ENCODE peak calls at places on chromosomes 12 and 14, in six cellular contexts. One of them, this sample, is unnamed.

GRCh38 chr12:59654061-59654460 is 58.2 kb downstream of the SLC16A7 start:
- DNase-seq in heart left ventricle: no peak
- DNase-seq in ovary: no peak
- DNase-seq in upper lobe of right lung: no peak
- DNase-seq in tibial artery: no peak
- DNase-seq in GM23338: no peak
- DNase-seq in this sample: no peak

GRCh38 chr12:84636801-84637285 is 275.8 kb downstream of the SLC6A15 start:
- DNase-seq in heart left ventricle: no peak
- DNase-seq in ovary: no peak
- DNase-seq in upper lobe of right lung: no peak
- DNase-seq in tibial artery: no peak
- DNase-seq in GM23338: no peak
- DNase-seq in this sample: no peak

GRCh38 chr14:68846466-68846865 is 53.6 kb upstream of the ZFP36L1 start:
- DNase-seq in heart left ventricle: no peak
- DNase-seq in ovary: no peak
- DNase-seq in upper lobe of right lung: no peak
- DNase-seq in tibial artery: no peak
- DNase-seq in GM23338: no peak
- DNase-seq in this sample: no peak

GRCh38 chr12:89117448-89118034 is 234.8 kb downstream of the DUSP6 start:
- DNase-seq in heart left ventricle: no peak
- DNase-seq in ovary: no peak
- DNase-seq in upper lobe of right lung: no peak
- DNase-seq in tibial artery: no peak
- DNase-seq in GM23338: no peak
- DNase-seq in this sample: no peak

GRCh38 chr12:107317751-107318553 is 224.6 kb upstream of the CRY1 start:
- DNase-seq in heart left ventricle: peak; percentile 79
- DNase-seq in ovary: no peak
- DNase-seq in upper lobe of right lung: peak; percentile 92
- DNase-seq in tibial artery: peak; percentile 73
- DNase-seq in GM23338: peak; percentile 97
- DNase-seq in this sample: peak; percentile 86

GRCh38 chr14:32620724-32621123 is 291.6 kb downstream of the AKAP6 start:
- DNase-seq in heart left ventricle: no peak
- DNase-seq in ovary: no peak
- DNase-seq in upper lobe of right lung: no peak
- DNase-seq in tibial artery: no peak
- DNase-seq in GM23338: no peak
- DNase-seq in this sample: no peak

GRCh38 chr12:56221233-56221756 is 427 bp downstream of the RNF41 start:
- DNase-seq in heart left ventricle: peak; percentile 53
- DNase-seq in ovary: peak; percentile 74
- DNase-seq in upper lobe of right lung: peak; percentile 79
- DNase-seq in tibial artery: peak; percentile 88
- DNase-seq in GM23338: peak; percentile 81
- DNase-seq in this sample: no peak

GRCh38 chr12:109014984-109015765 is 5.7 kb downstream of the SVOP start:
- DNase-seq in heart left ventricle: no peak
- DNase-seq in ovary: no peak
- DNase-seq in upper lobe of right lung: no peak
- DNase-seq in tibial artery: peak; percentile 5
- DNase-seq in GM23338: no peak
- DNase-seq in this sample: no peak

GRCh38 chr14:32303865-32304264 is 25.2 kb upstream of the AKAP6 start:
- DNase-seq in heart left ventricle: no peak
- DNase-seq in ovary: no peak
- DNase-seq in upper lobe of right lung: no peak
- DNase-seq in tibial artery: no peak
- DNase-seq in GM23338: no peak
- DNase-seq in this sample: no peak

GRCh38 chr12:52901715-52902541 is 2.9 kb downstream of the KRT8 start:
- DNase-seq in heart left ventricle: no peak
- DNase-seq in ovary: no peak
- DNase-seq in upper lobe of right lung: no peak
- DNase-seq in tibial artery: no peak
- DNase-seq in GM23338: no peak
- DNase-seq in this sample: no peak

GRCh38 chr14:65879218-65880009 is 466.9 kb downstream of the FUT8 start:
- DNase-seq in heart left ventricle: no peak
- DNase-seq in ovary: no peak
- DNase-seq in upper lobe of right lung: no peak
- DNase-seq in tibial artery: no peak
- DNase-seq in GM23338: no peak
- DNase-seq in this sample: no peak

GRCh38 chr12:104958946-104959841 is 1.1 kb upstream of the SLC41A2 start:
- DNase-seq in heart left ventricle: no peak
- DNase-seq in ovary: peak; percentile 35
- DNase-seq in upper lobe of right lung: no peak
- DNase-seq in tibial artery: no peak
- DNase-seq in GM23338: peak; percentile 26
- DNase-seq in this sample: no peak

GRCh38 chr12:104669851-104670337 is 213.1 kb downstream of the CHST11 start:
- DNase-seq in heart left ventricle: peak; percentile 42
- DNase-seq in ovary: peak; percentile 55
- DNase-seq in upper lobe of right lung: peak; percentile 78
- DNase-seq in tibial artery: no peak
- DNase-seq in GM23338: no peak
- DNase-seq in this sample: no peak

GRCh38 chr14:29352681-29353080 is 575.0 kb downstream of the PRKD1 start:
- DNase-seq in heart left ventricle: no peak
- DNase-seq in ovary: no peak
- DNase-seq in upper lobe of right lung: no peak
- DNase-seq in tibial artery: no peak
- DNase-seq in GM23338: no peak
- DNase-seq in this sample: no peak

GRCh38 chr12:68271346-68271745 is 17.9 kb upstream of the IL22 start:
- DNase-seq in heart left ventricle: no peak
- DNase-seq in ovary: no peak
- DNase-seq in upper lobe of right lung: no peak
- DNase-seq in tibial artery: no peak
- DNase-seq in GM23338: no peak
- DNase-seq in this sample: no peak

GRCh38 chr14:90295870-90296516 is 35.7 kb downstream of the NRDE2 start:
- DNase-seq in heart left ventricle: no peak
- DNase-seq in ovary: no peak
- DNase-seq in upper lobe of right lung: no peak
- DNase-seq in tibial artery: no peak
- DNase-seq in GM23338: no peak
- DNase-seq in this sample: no peak

GRCh38 chr12:48189331-48190125 is 6.1 kb downstream of the CCDC184 start:
- DNase-seq in heart left ventricle: peak; percentile 48
- DNase-seq in ovary: peak; percentile 56
- DNase-seq in upper lobe of right lung: no peak
- DNase-seq in tibial artery: peak; percentile 73
- DNase-seq in GM23338: peak; percentile 76
- DNase-seq in this sample: no peak

GRCh38 chr14:92323031-92323915 is at the start of gene SLC24A4:
- DNase-seq in heart left ventricle: no peak
- DNase-seq in ovary: peak; percentile 20
- DNase-seq in upper lobe of right lung: peak; percentile 67
- DNase-seq in tibial artery: no peak
- DNase-seq in GM23338: peak; percentile 69
- DNase-seq in this sample: no peak

GRCh38 chr14:21104448-21105060 is 3.7 kb downstream of the TMEM253 start:
- DNase-seq in heart left ventricle: peak; percentile 78
- DNase-seq in ovary: peak; percentile 78
- DNase-seq in upper lobe of right lung: peak; percentile 89
- DNase-seq in tibial artery: peak; percentile 88
- DNase-seq in GM23338: peak; percentile 87
- DNase-seq in this sample: no peak

GRCh38 chr12:110581951-110582285 is 1.2 kb downstream of the PPTC7 start:
- DNase-seq in heart left ventricle: no peak
- DNase-seq in ovary: no peak
- DNase-seq in upper lobe of right lung: no peak
- DNase-seq in tibial artery: no peak
- DNase-seq in GM23338: peak; percentile 42
- DNase-seq in this sample: no peak

GRCh38 chr12:68375701-68376469 is 43.7 kb upstream of the MDM1 start:
- DNase-seq in heart left ventricle: no peak
- DNase-seq in ovary: no peak
- DNase-seq in upper lobe of right lung: no peak
- DNase-seq in tibial artery: no peak
- DNase-seq in GM23338: no peak
- DNase-seq in this sample: no peak

GRCh38 chr12:132748319-132748718 is 13.3 kb downstream of the ANKLE2 start:
- DNase-seq in heart left ventricle: no peak
- DNase-seq in ovary: no peak
- DNase-seq in upper lobe of right lung: no peak
- DNase-seq in tibial artery: no peak
- DNase-seq in GM23338: peak; percentile 16
- DNase-seq in this sample: no peak

GRCh38 chr14:104975481-104976197 is 2.5 kb downstream of the AHNAK2 start:
- DNase-seq in heart left ventricle: peak; percentile 8
- DNase-seq in ovary: peak; percentile 34
- DNase-seq in upper lobe of right lung: no peak
- DNase-seq in tibial artery: no peak
- DNase-seq in GM23338: peak; percentile 57
- DNase-seq in this sample: no peak

GRCh38 chr12:28876423-28876822 is 272.7 kb upstream of the FAR2 start:
- DNase-seq in heart left ventricle: no peak
- DNase-seq in ovary: no peak
- DNase-seq in upper lobe of right lung: no peak
- DNase-seq in tibial artery: no peak
- DNase-seq in GM23338: no peak
- DNase-seq in this sample: no peak
- TF ChIP-seq CTCF in heart left ventricle: no peak
- TF ChIP-seq CTCF in ovary: no peak
- TF ChIP-seq CTCF in upper lobe of right lung: no peak
- TF ChIP-seq CTCF in tibial artery: no peak
- TF ChIP-seq CTCF in GM23338: no peak
- TF ChIP-seq CTCF in this sample: no peak

GRCh38 chr14:50045039-50045711 is 71.2 kb downstream of the VCPKMT start:
- DNase-seq in heart left ventricle: peak; percentile 84
- DNase-seq in ovary: peak; percentile 24
- DNase-seq in upper lobe of right lung: peak; percentile 85
- DNase-seq in tibial artery: peak; percentile 90
- DNase-seq in GM23338: no peak
- DNase-seq in this sample: no peak
- TF ChIP-seq CTCF in heart left ventricle: no peak
- TF ChIP-seq CTCF in ovary: no peak
- TF ChIP-seq CTCF in upper lobe of right lung: no peak
- TF ChIP-seq CTCF in tibial artery: no peak
- TF ChIP-seq CTCF in GM23338: no peak
- TF ChIP-seq CTCF in this sample: no peak

DNA sequence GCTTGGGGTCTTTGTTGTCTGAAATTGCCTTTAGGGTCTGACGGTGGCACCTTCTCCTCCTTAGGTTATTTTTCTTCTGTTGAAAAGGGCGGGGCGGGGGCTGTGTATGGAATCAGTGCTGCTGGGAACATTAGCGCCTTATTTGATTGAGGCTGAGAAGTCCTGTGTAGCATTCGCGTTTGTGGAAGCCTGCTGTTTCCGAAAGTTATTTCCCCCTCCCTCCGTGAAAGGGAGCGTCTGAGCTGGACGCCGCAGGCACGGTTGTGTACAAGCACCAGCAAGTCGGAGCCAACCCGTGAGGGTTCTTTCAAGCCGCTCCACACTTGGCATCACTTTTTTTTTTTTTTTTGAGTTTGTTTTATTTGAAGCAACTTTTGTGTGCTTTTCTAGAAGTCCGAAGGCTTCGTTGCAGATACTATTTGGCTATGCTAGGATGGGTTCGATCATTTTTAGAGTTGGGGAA is 1.1 kb downstream of the SYNE2 start:
- DNase-seq in heart left ventricle: peak; percentile 42
- DNase-seq in ovary: peak; percentile 58
- DNase-seq in upper lobe of right lung: peak; percentile 76
- DNase-seq in tibial artery: peak; percentile 75
- DNase-seq in GM23338: peak; percentile 46
- DNase-seq in this sample: peak; percentile 72
- TF ChIP-seq CTCF in heart left ventricle: no peak
- TF ChIP-seq CTCF in ovary: no peak
- TF ChIP-seq CTCF in upper lobe of right lung: no peak
- TF ChIP-seq CTCF in tibial artery: no peak
- TF ChIP-seq CTCF in GM23338: no peak
- TF ChIP-seq CTCF in this sample: no peak

DNA sequence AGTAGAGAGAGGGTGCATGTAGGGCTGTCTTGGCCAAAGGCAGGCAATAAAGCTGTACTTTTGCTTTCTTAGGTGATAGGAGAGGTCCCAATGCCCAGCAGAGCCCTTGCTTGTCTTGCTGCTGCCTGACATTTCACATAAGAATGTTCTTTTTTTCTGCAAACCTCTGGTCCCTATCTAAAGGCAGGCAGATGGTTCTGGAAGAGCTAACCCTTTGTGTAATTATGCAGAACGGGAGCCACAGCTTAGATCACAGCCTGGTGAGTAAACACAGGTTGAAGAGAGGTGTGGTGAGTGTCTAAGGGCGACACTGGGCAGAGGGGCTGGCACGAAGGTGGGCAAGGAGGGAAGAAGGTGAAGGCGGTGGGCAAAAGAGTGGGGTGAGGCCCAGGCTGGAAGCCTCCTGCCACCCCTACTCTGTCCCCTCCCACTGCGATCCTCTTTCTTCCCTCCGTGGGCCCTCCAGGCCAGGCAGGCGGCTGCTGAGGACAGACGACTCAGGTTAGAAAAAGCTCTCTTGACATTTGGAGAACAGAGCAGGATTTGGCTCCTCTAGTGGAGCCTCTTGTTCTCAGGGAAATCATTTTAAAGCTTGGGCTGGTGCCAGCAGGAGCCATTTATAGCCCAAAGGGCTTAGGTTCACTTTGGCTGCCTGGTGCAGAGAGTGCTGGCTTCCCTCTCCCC is 42.8 kb downstream of the PRMT8 start:
- DNase-seq in heart left ventricle: peak; percentile 69
- DNase-seq in ovary: peak; percentile 52
- DNase-seq in upper lobe of right lung: no peak
- DNase-seq in tibial artery: no peak
- DNase-seq in GM23338: no peak
- DNase-seq in this sample: no peak
- TF ChIP-seq CTCF in heart left ventricle: peak; percentile 41
- TF ChIP-seq CTCF in ovary: no peak
- TF ChIP-seq CTCF in upper lobe of right lung: no peak
- TF ChIP-seq CTCF in tibial artery: no peak
- TF ChIP-seq CTCF in GM23338: no peak
- TF ChIP-seq CTCF in this sample: no peak